ENCODE peak calls at places on chromosomes 16 and 17, in four cellular contexts. V, P, N and G are unnamed samples.

GRCh38 chr17:80969030-80969673 is 22.5 kb upstream of the CHMP6 start:
- DNase-seq in N (no peak), V (no peak), P (no peak), G (no peak)

GRCh38 chr17:82444284-82444893 is 6.2 kb downstream of the CYBC1 start:
- DNase-seq in N (no peak), P (no peak), V (no peak), G (no peak)

GRCh38 chr17:78460951-78461944 is 82.8 kb downstream of the PGS1 start:
- DNase-seq in N (no peak), P (no peak), V (no peak), G (no peak)

GRCh38 chr17:61337247-61337812 is 62.3 kb upstream of the TBX2 start:
- DNase-seq in V (no peak), P (no peak), N (no peak), G (peak)

GRCh38 chr16:85658504-85659326 is 30.0 kb downstream of the GINS2 start:
- DNase-seq in V (no peak), N (no peak), P (no peak), G (no peak)

GRCh38 chr16:11977206-11978041 is 890 bp downstream of the SNX29 start:
- DNase-seq in P (no peak), V (no peak), N (no peak), G (no peak)

GRCh38 chr17:61431594-61432311 is 20.5 kb upstream of the TBX4 start:
- DNase-seq in V (no peak), N (no peak), P (no peak), G (no peak)

GRCh38 chr17:5899496-5900195 is 170.5 kb upstream of the WSCD1 start:
- DNase-seq in N (no peak), V (no peak), P (no peak), G (no peak)

GRCh38 chr17:82917656-82918345 is 78.0 kb upstream of the ZNF750 start:
- DNase-seq in P (no peak), N (no peak), V (no peak), G (no peak)

GRCh38 chr17:38509008-38509771 is 80.9 kb downstream of the ARHGAP23 start:
- DNase-seq in P (peak), V (peak), N (no peak), G (no peak)

GRCh38 chr17:32102697-32103096 is 39.6 kb upstream of the RHOT1 start:
- DNase-seq in P (no peak), N (no peak), V (no peak), G (no peak)

GRCh38 chr16:85227262-85227923 is 115.1 kb upstream of the CIBAR2 start:
- DNase-seq in V (peak), N (no peak), P (no peak), G (no peak)

GRCh38 chr17:17851603-17852002 is 14.8 kb upstream of the SREBF1 start:
- DNase-seq in N (no peak), V (no peak), P (no peak), G (no peak)

GRCh38 chr17:58323420-58324408 is 4.9 kb downstream of the TSPOAP1 start:
- DNase-seq in P (no peak), V (no peak), N (no peak), G (no peak)

GRCh38 chr17:71118039-71118438 is 948.7 kb downstream of the KCNJ2 start:
- DNase-seq in P (no peak), N (peak), V (no peak), G (no peak)

GRCh38 chr16:84585886-84586285 is 32.0 kb downstream of the COTL1 start:
- DNase-seq in V (peak), P (no peak), N (no peak), G (no peak)

GRCh38 chr17:83201206-83202001 is 122.0 kb downstream of the METRNL start:
- DNase-seq in N (no peak), P (no peak), V (no peak), G (no peak)

GRCh38 chr17:48816774-48817590 is at the start of gene TTLL6:
- DNase-seq in N (peak), V (peak), P (peak), G (peak)

GRCh38 chr16:56758930-56759329 is 29.0 kb downstream of the NUP93 start:
- DNase-seq in V (no peak), P (no peak), N (no peak), G (no peak)

GRCh38 chr17:81349397-81350319 is 45.6 kb upstream of the BAHCC1 start:
- DNase-seq in P (no peak), V (no peak), N (no peak), G (peak)

GRCh38 chr16:27408602-27409031 is 6.6 kb downstream of the IL21R start:
- DNase-seq in N (no peak), V (no peak), P (no peak), G (peak)

GRCh38 chr17:61324540-61324868 is 75.1 kb upstream of the TBX2 start:
- DNase-seq in N (no peak), V (no peak), P (no peak), G (no peak)

GRCh38 chr16:85151603-85152413 is 39.5 kb upstream of the CIBAR2 start:
- DNase-seq in P (no peak), V (no peak), N (no peak), G (peak)

GRCh38 chr17:28188841-28189263 is 130.1 kb upstream of the TMEM97 start:
- DNase-seq in V (no peak), N (peak), P (no peak), G (no peak)

GRCh38 chr17:33596904-33597303 is 303.8 kb upstream of the ASIC2 start:
- DNase-seq in P (no peak), V (no peak), N (no peak), G (no peak)

GRCh38 chr16:82888616-82889015 is 261.8 kb downstream of the CDH13 start:
- DNase-seq in V (no peak), P (no peak), N (no peak), G (no peak)

GRCh38 chr16:85420501-85421337 is 192.4 kb upstream of the GSE1 start:
- DNase-seq in P (peak), V (peak), N (no peak), G (no peak)

GRCh38 chr16:19883296-19883951 is 1.2 kb downstream of the GPRC5B start:
- DNase-seq in P (no peak), V (no peak), N (no peak), G (peak)

GRCh38 chr16:11462036-11462435 is 116.8 kb downstream of the RMI2 start:
- DNase-seq in P (no peak), V (no peak), N (no peak), G (no peak)

GRCh38 chr16:67393111-67393789 is at the start of gene TPPP3:
- DNase-seq in N (peak), V (no peak), P (peak), G (no peak)

GRCh38 chr17:68378202-68379149 is 78.8 kb downstream of the WIPI1 start:
- DNase-seq in P (no peak), N (no peak), V (no peak), G (no peak)

GRCh38 chr17:33021731-33022408 is 30.2 kb downstream of the SPACA3 start:
- DNase-seq in P (no peak), N (no peak), V (no peak), G (no peak)